ENCODE peak calls at places on chromosomes 13 and 19, in five cellular contexts. One of them, this sample, is unnamed.

GRCh38 chr13:31074750-31075149 is 87.0 kb downstream of the HSPH1 start:
- DNase-seq in AG04450: no peak
- DNase-seq in aorta: no peak
- DNase-seq in body of pancreas: no peak
- DNase-seq in activated CD4-positive, alpha-beta T cell treated with anti-CD3 and anti-CD28 coated beads, Interleukin-2, amount 50 U/mL, for 4 hours: no peak
- DNase-seq in this sample: no peak

GRCh38 chr13:111880185-111880584 is 186.8 kb upstream of the SOX1 start:
- DNase-seq in AG04450: no peak
- DNase-seq in body of pancreas: no peak
- DNase-seq in activated CD4-positive, alpha-beta T cell treated with anti-CD3 and anti-CD28 coated beads, Interleukin-2, amount 50 U/mL, for 4 hours: no peak
- DNase-seq in aorta: no peak
- DNase-seq in this sample: no peak

GRCh38 chr13:39273953-39274352 is 235.7 kb downstream of the NHLRC3 start:
- DNase-seq in AG04450: no peak
- DNase-seq in activated CD4-positive, alpha-beta T cell treated with anti-CD3 and anti-CD28 coated beads, Interleukin-2, amount 50 U/mL, for 4 hours: no peak
- DNase-seq in body of pancreas: no peak
- DNase-seq in aorta: no peak
- DNase-seq in this sample: no peak

GRCh38 chr19:10113592-10113963 is 2.1 kb downstream of the P2RY11 start:
- DNase-seq in body of pancreas: no peak
- DNase-seq in AG04450: no peak
- DNase-seq in aorta: no peak
- DNase-seq in activated CD4-positive, alpha-beta T cell treated with anti-CD3 and anti-CD28 coated beads, Interleukin-2, amount 50 U/mL, for 4 hours: no peak
- DNase-seq in this sample: no peak

GRCh38 chr13:111382877-111383276 is 62.4 kb downstream of the TEX29 start:
- DNase-seq in AG04450: no peak
- DNase-seq in body of pancreas: no peak
- DNase-seq in aorta: no peak
- DNase-seq in activated CD4-positive, alpha-beta T cell treated with anti-CD3 and anti-CD28 coated beads, Interleukin-2, amount 50 U/mL, for 4 hours: no peak
- DNase-seq in this sample: no peak

GRCh38 chr19:40805258-40805868 is 6.4 kb downstream of the EGLN2 start:
- DNase-seq in AG04450: no peak
- DNase-seq in aorta: no peak
- DNase-seq in body of pancreas: peak
- DNase-seq in activated CD4-positive, alpha-beta T cell treated with anti-CD3 and anti-CD28 coated beads, Interleukin-2, amount 50 U/mL, for 4 hours: peak
- DNase-seq in this sample: no peak

GRCh38 chr19:32870154-32870573 is 597 bp upstream of the SLC7A9 start:
- DNase-seq in body of pancreas: no peak
- DNase-seq in AG04450: no peak
- DNase-seq in aorta: no peak
- DNase-seq in activated CD4-positive, alpha-beta T cell treated with anti-CD3 and anti-CD28 coated beads, Interleukin-2, amount 50 U/mL, for 4 hours: no peak
- DNase-seq in this sample: no peak

GRCh38 chr13:42114912-42115311 is 66.5 kb downstream of the DGKH start:
- DNase-seq in aorta: no peak
- DNase-seq in activated CD4-positive, alpha-beta T cell treated with anti-CD3 and anti-CD28 coated beads, Interleukin-2, amount 50 U/mL, for 4 hours: no peak
- DNase-seq in body of pancreas: no peak
- DNase-seq in AG04450: no peak
- DNase-seq in this sample: no peak

GRCh38 chr13:26821766-26822165 is 61.2 kb upstream of the GPR12 start:
- DNase-seq in AG04450: no peak
- DNase-seq in activated CD4-positive, alpha-beta T cell treated with anti-CD3 and anti-CD28 coated beads, Interleukin-2, amount 50 U/mL, for 4 hours: no peak
- DNase-seq in body of pancreas: no peak
- DNase-seq in aorta: no peak
- DNase-seq in this sample: no peak

GRCh38 chr13:110398564-110399507 is 91.8 kb downstream of the COL4A2 start:
- DNase-seq in activated CD4-positive, alpha-beta T cell treated with anti-CD3 and anti-CD28 coated beads, Interleukin-2, amount 50 U/mL, for 4 hours: no peak
- DNase-seq in body of pancreas: no peak
- DNase-seq in AG04450: no peak
- DNase-seq in aorta: peak
- DNase-seq in this sample: no peak

GRCh38 chr19:55669418-55670279 is 5.4 kb upstream of the EPN1 start:
- DNase-seq in activated CD4-positive, alpha-beta T cell treated with anti-CD3 and anti-CD28 coated beads, Interleukin-2, amount 50 U/mL, for 4 hours: no peak
- DNase-seq in AG04450: no peak
- DNase-seq in aorta: peak
- DNase-seq in body of pancreas: no peak
- DNase-seq in this sample: no peak

GRCh38 chr13:77325371-77325941 is 1.4 kb downstream of the MYCBP2 start:
- DNase-seq in aorta: no peak
- DNase-seq in AG04450: no peak
- DNase-seq in body of pancreas: no peak
- DNase-seq in activated CD4-positive, alpha-beta T cell treated with anti-CD3 and anti-CD28 coated beads, Interleukin-2, amount 50 U/mL, for 4 hours: no peak
- DNase-seq in this sample: no peak

GRCh38 chr19:37468961-37469777 is at the start of gene ZNF570:
- DNase-seq in activated CD4-positive, alpha-beta T cell treated with anti-CD3 and anti-CD28 coated beads, Interleukin-2, amount 50 U/mL, for 4 hours: peak
- DNase-seq in aorta: peak
- DNase-seq in body of pancreas: peak
- DNase-seq in AG04450: peak
- DNase-seq in this sample: peak

GRCh38 chr19:33755314-33756020 is 41.2 kb upstream of the KCTD15 start:
- DNase-seq in aorta: no peak
- DNase-seq in body of pancreas: no peak
- DNase-seq in AG04450: no peak
- DNase-seq in activated CD4-positive, alpha-beta T cell treated with anti-CD3 and anti-CD28 coated beads, Interleukin-2, amount 50 U/mL, for 4 hours: no peak
- DNase-seq in this sample: no peak

GRCh38 chr13:42102961-42103688 is 54.7 kb downstream of the DGKH start:
- DNase-seq in body of pancreas: no peak
- DNase-seq in activated CD4-positive, alpha-beta T cell treated with anti-CD3 and anti-CD28 coated beads, Interleukin-2, amount 50 U/mL, for 4 hours: no peak
- DNase-seq in aorta: no peak
- DNase-seq in AG04450: no peak
- DNase-seq in this sample: no peak

GRCh38 chr13:60148918-60149317 is 14.8 kb downstream of the DIAPH3 start:
- DNase-seq in AG04450: no peak
- DNase-seq in body of pancreas: no peak
- DNase-seq in activated CD4-positive, alpha-beta T cell treated with anti-CD3 and anti-CD28 coated beads, Interleukin-2, amount 50 U/mL, for 4 hours: no peak
- DNase-seq in aorta: no peak
- DNase-seq in this sample: no peak

This sample was measured in COLO829.